ENCODE peak calls at places on chromosomes 16 and 17, in four cellular contexts. X, B, A and N are unnamed samples.

GRCh38 chr16:11992594-11993524 is 16.3 kb downstream of the SNX29 start:
- DNase-seq in B (no peak), X (no peak), A (no peak), N (no peak)

GRCh38 chr17:66602659-66603363 is 232.1 kb upstream of the CACNG5 start:
- DNase-seq in X (peak; percentile 16), B (no peak), A (peak; percentile 88), N (no peak)

GRCh38 chr16:86584726-86585721 is 6.7 kb downstream of the FOXL1 start:
- DNase-seq in X (no peak), A (peak; percentile 76), B (no peak), N (no peak)

GRCh38 chr16:17138801-17139200 is 332.0 kb downstream of the XYLT1 start:
- DNase-seq in X (no peak), B (no peak), A (no peak), N (no peak)

GRCh38 chr17:34318474-34318873 is 761 bp upstream of the CCL8 start:
- DNase-seq in X (no peak), B (no peak), A (no peak), N (no peak)

GRCh38 chr16:77437859-77438258 is 3.0 kb upstream of the ADAMTS18 start:
- DNase-seq in A (peak; percentile 3), X (no peak), B (no peak), N (no peak)

GRCh38 chr17:80045703-80046102 is 9.3 kb downstream of the CCDC40 start:
- DNase-seq in A (no peak), B (no peak), X (no peak), N (no peak)

GRCh38 chr17:76709077-76709950 is 1.5 kb downstream of the MXRA7 start:
- DNase-seq in X (peak; percentile 91), B (no peak), A (peak; percentile 99), N (no peak)

GRCh38 chr17:27977751-27978688 is 64.5 kb upstream of the NLK start:
- DNase-seq in X (no peak), A (no peak), B (no peak), N (no peak)

GRCh38 chr17:40325156-40326013 is 16.4 kb downstream of the RARA start:
- DNase-seq in B (no peak), A (no peak), X (no peak), N (no peak)

GRCh38 chr17:17150450-17150804 is 55.7 kb downstream of the PLD6 start:
- DNase-seq in X (no peak), B (no peak), A (no peak), N (no peak)

GRCh38 chr16:28998837-28999236 is 14.0 kb downstream of the LAT start:
- DNase-seq in X (no peak), B (no peak), A (no peak), N (no peak)

GRCh38 chr17:27414686-27415085 is 41.6 kb upstream of the KSR1 start:
- DNase-seq in B (no peak), A (no peak), X (no peak), N (no peak)

GRCh38 chr17:12995106-12995895 is 22.5 kb downstream of the ELAC2 start:
- DNase-seq in A (no peak), X (no peak), B (no peak), N (no peak)

GRCh38 chr16:10988164-10988803 is 43.9 kb downstream of the CLEC16A start:
- DNase-seq in X (no peak), A (no peak), B (no peak), N (no peak)

GRCh38 chr16:48687421-48688038 is 77.5 kb upstream of the N4BP1 start:
- DNase-seq in B (no peak), X (peak; percentile 51), A (peak; percentile 31), N (no peak)

GRCh38 chr17:66339563-66339962 is 37.1 kb downstream of the PRKCA start:
- DNase-seq in A (no peak), X (no peak), B (no peak), N (no peak)

GRCh38 chr17:4375039-4375748 is 8.7 kb upstream of the UBE2G1 start:
- DNase-seq in A (no peak), B (no peak), X (no peak), N (no peak)

GRCh38 chr17:8455660-8456059 is 20.0 kb downstream of the NDEL1 start:
- DNase-seq in B (no peak), X (no peak), A (no peak), N (no peak)

GRCh38 chr17:8453326-8453725 is 17.6 kb downstream of the NDEL1 start:
- DNase-seq in A (no peak), X (no peak), B (no peak), N (no peak)

GRCh38 chr17:8459109-8459508 is 23.4 kb downstream of the NDEL1 start:
- DNase-seq in X (no peak), A (no peak), B (no peak), N (no peak)

GRCh38 chr17:8462564-8462963 is 26.9 kb downstream of the NDEL1 start:
- DNase-seq in X (no peak), B (no peak), A (no peak), N (no peak)

GRCh38 chr17:8458128-8458527 is 22.4 kb downstream of the NDEL1 start:
- DNase-seq in X (no peak), B (no peak), A (no peak), N (no peak)
- H3K27ac ChIP-seq in X (no peak overlapping the region), B (no peak overlapping the region), A (no peak overlapping the region), N (no peak overlapping the region)

DNA sequence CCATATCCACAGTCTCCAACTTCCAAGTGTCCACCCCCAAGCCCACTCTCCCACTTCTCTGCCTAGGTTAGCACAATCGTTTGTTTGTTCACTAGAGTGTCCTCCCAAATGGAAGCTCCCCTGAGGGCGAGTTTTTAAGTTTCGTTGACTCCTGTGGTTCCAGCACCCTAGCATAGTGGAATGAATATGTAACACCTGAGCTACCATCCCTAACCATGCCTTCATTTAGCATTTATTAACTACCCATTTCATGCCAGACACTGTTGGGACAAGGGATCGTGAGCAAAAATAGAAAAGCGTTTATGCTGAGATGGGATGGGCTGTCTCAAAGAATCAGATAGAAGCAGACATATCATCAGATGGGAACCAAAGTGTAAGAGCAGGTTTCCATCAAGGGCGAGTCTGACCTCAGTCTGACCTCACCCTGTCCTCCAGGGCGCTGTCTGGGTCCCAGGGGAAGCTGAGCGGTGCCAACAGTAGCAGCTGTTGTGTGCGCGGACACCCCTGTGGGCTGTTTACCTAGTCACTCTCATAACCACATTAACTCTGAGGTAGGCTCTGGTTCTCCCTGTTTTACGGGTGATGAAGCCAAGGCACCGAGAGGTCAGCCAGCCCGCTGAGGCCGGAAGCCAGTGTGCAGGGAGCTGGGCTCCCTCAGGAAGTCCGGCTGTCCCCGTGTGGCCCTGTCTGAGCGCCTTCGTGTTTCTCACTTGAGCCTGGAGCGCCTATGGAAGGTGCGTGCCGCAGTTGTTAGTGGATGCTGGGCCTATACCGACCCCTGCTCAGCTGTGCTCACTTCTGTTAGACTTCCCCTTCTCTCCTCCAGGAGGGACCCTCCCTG is 6.2 kb downstream of the CNP start:
- DNase-seq in X (peak; percentile 49), B (no peak), A (no peak), N (no peak)
- H3K4me3 ChIP-seq in X (no peak overlapping the region), B (no peak overlapping the region), A (no peak overlapping the region), N (no peak overlapping the region)

DNA sequence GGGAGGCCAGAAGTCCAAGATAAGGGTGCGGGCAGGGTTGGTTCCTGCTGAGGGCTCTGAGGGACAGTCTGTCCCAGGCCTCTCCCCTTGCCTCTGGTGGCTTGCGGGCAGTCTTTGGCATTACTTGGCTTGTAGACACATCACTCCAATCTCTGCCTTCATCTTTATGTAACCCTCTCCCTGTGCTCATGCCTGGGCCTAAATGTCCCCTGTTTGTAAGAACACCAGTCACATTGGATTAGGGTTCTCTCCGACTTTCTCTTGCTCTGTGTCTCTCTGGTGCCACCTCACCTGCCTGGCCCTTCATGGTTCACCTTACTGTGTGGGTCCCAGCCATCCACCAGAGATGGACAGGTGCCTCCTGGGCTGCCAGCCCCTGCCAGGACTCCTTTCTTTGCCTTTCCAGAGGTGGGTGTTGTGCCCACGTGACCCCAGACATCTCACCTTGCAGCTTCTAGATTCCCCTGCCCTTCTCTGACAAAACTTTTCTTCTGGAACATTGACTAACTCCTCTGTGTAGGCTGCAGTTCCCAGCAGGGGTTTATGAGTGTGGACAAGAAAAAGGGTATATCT is 205.8 kb downstream of the MSI2 start:
- DNase-seq in B (no peak), A (no peak), X (no peak), N (no peak)
- H3K4me1 ChIP-seq in B (no peaks in the 10 kb centered on the region), A (peaks cover 43% of the 10 kb centered on the region), X (peaks cover 59% of the 10 kb centered on the region), N (no peaks in the 10 kb centered on the region)

GRCh38 chr17:83099570-83100181 is 20.3 kb downstream of the METRNL start:
- DNase-seq in A (peak; percentile 40), B (no peak), X (no peak), N (no peak)
- H3K27ac ChIP-seq in A (no peak overlapping the region), B (no peak overlapping the region), X (no peak overlapping the region), N (peak overlapping the region; percentile 64)

DNA sequence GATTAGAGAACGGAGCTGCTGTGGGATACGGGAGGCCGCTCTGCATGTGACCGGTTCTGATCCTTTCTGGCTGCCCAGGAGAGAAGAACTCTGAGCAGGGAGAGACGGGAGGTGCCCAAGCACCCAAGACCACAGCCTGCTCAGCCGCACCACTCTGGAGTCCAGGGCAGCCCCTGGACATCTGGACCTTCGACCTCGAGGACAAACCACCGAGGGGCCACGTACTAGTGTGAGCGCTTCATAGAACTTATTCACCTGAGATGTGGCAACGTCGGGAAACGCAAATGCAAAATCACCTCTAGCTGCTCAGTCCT is 5.9 kb downstream of the RNF166 start:
- DNase-seq in X (no peak), B (no peak), A (no peak), N (no peak)
- H3K4me3 ChIP-seq in X (no peak overlapping the region), B (peak overlapping the region; percentile 95), A (no peak overlapping the region), N (no peak overlapping the region)